ENCODE peak calls at places on chromosomes 13 and 19, in five cellular contexts. N, X, L, Y and W are unnamed samples.

GRCh38 chr19:11549386-11549953 is 9.6 kb downstream of the ELOF1 start:
- DNase-seq in N (no peak), X (no peak), L (no peak), Y (no peak), W (no peak)

GRCh38 chr13:113743366-113744195 is 15.4 kb upstream of the TMEM255B start:
- DNase-seq in N (no peak), X (no peak), L (no peak), Y (no peak), W (no peak)

GRCh38 chr13:68257111-68257842 is 1027.1 kb upstream of the PCDH9 start:
- DNase-seq in N (no peak), X (no peak), L (no peak), Y (no peak), W (no peak)

GRCh38 chr19:46915386-46915785 is 54.6 kb downstream of the ARHGAP35 start:
- DNase-seq in N (no peak), X (no peak), L (no peak), Y (no peak), W (no peak)

GRCh38 chr19:5128251-5128931 is 159.5 kb downstream of the KDM4B start:
- DNase-seq in N (no peak), X (no peak), L (no peak), Y (peak; percentile 32), W (no peak)

GRCh38 chr19:4567584-4568071 is 8.1 kb upstream of the SEMA6B start:
- DNase-seq in N (peak; percentile 55), X (peak; percentile 57), L (peak; percentile 82), Y (peak; percentile 79), W (no peak)

GRCh38 chr13:51717786-51718398 is 86.1 kb downstream of the DHRS12 start:
- DNase-seq in N (no peak), X (no peak), L (no peak), Y (peak; percentile 50), W (no peak)

GRCh38 chr19:48608798-48609263 is 2.3 kb downstream of the SPACA4 start:
- DNase-seq in N (no peak), X (peak; percentile 31), L (peak; percentile 58), Y (peak; percentile 63), W (no peak)

GRCh38 chr13:42393573-42394360 is 121.8 kb downstream of the AKAP11 start:
- DNase-seq in N (no peak), X (no peak), L (peak; percentile 42), Y (no peak), W (no peak)

GRCh38 chr13:51534075-51534817 is 50.0 kb upstream of the WDFY2 start:
- DNase-seq in N (no peak), X (peak; percentile 7), L (peak; percentile 34), Y (peak; percentile 52), W (no peak)

GRCh38 chr13:33785384-33785783 is 32.6 kb upstream of the RFC3 start:
- DNase-seq in N (no peak), X (no peak), L (no peak), Y (no peak), W (no peak)

GRCh38 chr19:49421878-49422202 is 1.4 kb downstream of the PTH2 start:
- DNase-seq in N (no peak), X (no peak), L (no peak), Y (no peak), W (no peak)

GRCh38 chr13:47480941-47481340 is 520.1 kb downstream of the SUCLA2 start:
- DNase-seq in N (no peak), X (no peak), L (no peak), Y (no peak), W (no peak)

GRCh38 chr19:10896851-10897526 is 25.6 kb downstream of the CARM1 start:
- DNase-seq in N (no peak), X (no peak), L (no peak), Y (no peak), W (no peak)

GRCh38 chr13:66329988-66330429 is 900.1 kb downstream of the PCDH9 start:
- DNase-seq in N (no peak), X (no peak), L (no peak), Y (peak; percentile 65), W (no peak)

GRCh38 chr13:110398564-110399507 is 91.8 kb downstream of the COL4A2 start:
- DNase-seq in N (no peak), X (no peak), L (no peak), Y (peak; percentile 65), W (no peak)

GRCh38 chr13:22517544-22517943 is 663.2 kb upstream of the SGCG start:
- DNase-seq in N (no peak), X (no peak), L (no peak), Y (no peak), W (no peak)

GRCh38 chr13:31067416-31068118 is 94.1 kb downstream of the HSPH1 start:
- DNase-seq in N (no peak), X (no peak), L (no peak), Y (peak; percentile 71), W (no peak)

GRCh38 chr13:44231786-44232516 is 141.7 kb upstream of the SERP2 start:
- DNase-seq in N (peak; percentile 48), X (no peak), L (peak; percentile 41), Y (peak; percentile 99), W (no peak)

GRCh38 chr19:342128-342455 is 2.5 kb downstream of the MIER2 start:
- DNase-seq in N (no peak), X (no peak), L (no peak), Y (no peak), W (no peak)

GRCh38 chr19:36997843-36998235 is 80.4 kb upstream of the ZNF420 start:
- DNase-seq in N (no peak), X (no peak), L (no peak), Y (no peak), W (no peak)

GRCh38 chr13:66714795-66715194 is 515.3 kb downstream of the PCDH9 start:
- DNase-seq in N (no peak), X (no peak), L (no peak), Y (peak; percentile 12), W (no peak)

GRCh38 chr13:97125051-97125809 is 96.9 kb upstream of the MBNL2 start:
- DNase-seq in N (no peak), X (no peak), L (peak; percentile 48), Y (peak; percentile 81), W (no peak)

GRCh38 chr19:45670670-45671453 is 2.8 kb downstream of the GIPR start:
- DNase-seq in N (peak; percentile 48), X (peak; percentile 38), L (peak; percentile 86), Y (peak; percentile 74), W (no peak)

GRCh38 chr19:42269518-42270345 is 680 bp downstream of the CIC start:
- DNase-seq in N (no peak), X (no peak), L (no peak), Y (peak; percentile 20), W (no peak)

GRCh38 chr19:52343548-52343947 is 7.5 kb downstream of the ZNF610 start:
- DNase-seq in N (peak; percentile 25), X (peak; percentile 44), L (peak; percentile 66), Y (peak; percentile 51), W (no peak)

GRCh38 chr13:87129602-87130300 is 541.4 kb upstream of the SLITRK5 start:
- DNase-seq in N (no peak), X (no peak), L (no peak), Y (no peak), W (no peak)

GRCh38 chr13:45765464-45765863 is 63.3 kb downstream of the CBY2 start:
- DNase-seq in N (no peak), X (no peak), L (no peak), Y (no peak), W (no peak)